ENCODE peak calls at places on chromosomes 12 and 14, in four cellular contexts. F is fibroblast of villous mesenchyme, J is kidney epithelial cell, T is mucosa of descending colon. Z is an unnamed sample.

GRCh38 chr14:60349663-60350365 is 100.8 kb downstream of the PPM1A start:
- DNase-seq in F (peak), J (peak), T (no peak), Z (peak)

GRCh38 chr14:46717211-46717610 is 65.6 kb upstream of the RPL10L start:
- DNase-seq in F (no peak), J (no peak), T (no peak), Z (no peak)

GRCh38 chr12:45517360-45517759 is 212.1 kb upstream of the ARID2 start:
- DNase-seq in F (no peak), J (no peak), T (no peak), Z (no peak)

GRCh38 chr12:65334534-65334933 is 56.1 kb downstream of the MSRB3 start:
- DNase-seq in F (peak), J (no peak), T (no peak), Z (no peak)

GRCh38 chr12:59408431-59408830 is 187.4 kb upstream of the SLC16A7 start:
- DNase-seq in F (no peak), J (no peak), T (no peak), Z (no peak)

GRCh38 chr12:56129210-56129691 is 1.2 kb downstream of the ESYT1 start:
- DNase-seq in F (peak), J (no peak), T (peak), Z (peak)

GRCh38 chr14:100575266-100575995 is 11.8 kb downstream of the BEGAIN start:
- DNase-seq in F (no peak), J (no peak), T (peak), Z (no peak)

GRCh38 chr12:96294831-96295230 is 100.7 kb downstream of the ELK3 start:
- DNase-seq in F (peak), J (no peak), T (no peak), Z (no peak)

GRCh38 chr12:41794341-41794740 is 350.3 kb downstream of the GXYLT1 start:
- DNase-seq in F (no peak), J (no peak), T (no peak), Z (no peak)

GRCh38 chr12:19779393-19780056 is 340.2 kb downstream of the AEBP2 start:
- DNase-seq in F (peak), J (no peak), T (no peak), Z (no peak)

GRCh38 chr14:35403085-35403396 is 1.5 kb downstream of the NFKBIA start:
- DNase-seq in F (no peak), J (no peak), T (no peak), Z (peak)

GRCh38 chr14:22303589-22304195 is 285.3 kb downstream of the DAD1 start:
- DNase-seq in F (peak), J (no peak), T (no peak), Z (no peak)

GRCh38 chr12:53757095-53757770 is 5.5 kb upstream of the CISTR start:
- DNase-seq in F (peak), J (no peak), T (peak), Z (peak)

GRCh38 chr12:113702796-113703195 is 231.1 kb upstream of the LHX5 start:
- DNase-seq in F (no peak), J (no peak), T (no peak), Z (no peak)

GRCh38 chr14:94665121-94665520 is 52.9 kb downstream of the SERPINA3 start:
- DNase-seq in F (peak), J (no peak), T (no peak), Z (no peak)

GRCh38 chr12:80056845-80057244 is 42.5 kb upstream of the OTOGL start:
- DNase-seq in F (no peak), J (no peak), T (no peak), Z (no peak)

GRCh38 chr14:72739446-72740405 is 154.2 kb downstream of the DPF3 start:
- DNase-seq in F (no peak), J (no peak), T (no peak), Z (no peak)

GRCh38 chr12:109656681-109657262 is 56.9 kb upstream of the FAM222A start:
- DNase-seq in F (no peak), J (no peak), T (no peak), Z (no peak)

GRCh38 chr12:116141110-116141832 is 136.2 kb downstream of the MED13L start:
- DNase-seq in F (no peak), J (no peak), T (no peak), Z (no peak)
- TF ChIP-seq CTCF in F (peak), J (no peak), T (no peak), Z (peak)

DNA sequence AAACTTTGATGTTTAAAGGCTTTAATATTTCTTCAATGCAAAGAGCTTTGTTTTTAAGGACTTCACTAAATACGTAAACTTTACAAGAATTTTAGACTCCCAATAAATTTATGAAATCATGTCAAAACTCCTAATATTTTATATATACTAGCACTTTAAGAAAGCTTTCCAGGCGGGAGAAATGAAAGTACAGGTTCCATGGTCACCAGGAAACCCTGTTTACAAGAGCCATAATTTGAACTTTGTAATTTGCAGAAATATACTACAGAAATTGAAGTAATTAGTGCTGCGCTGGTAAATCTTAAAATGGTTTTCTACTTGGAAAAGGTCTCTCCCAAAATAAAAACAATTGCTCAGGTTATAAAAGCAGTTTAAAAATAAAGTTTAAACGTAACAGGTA is 8.8 kb downstream of the CCDC92 start:
- DNase-seq in F (no peak), J (no peak), T (no peak), Z (no peak)
- TF ChIP-seq CTCF in F (no peak), J (no peak), T (no peak), Z (no peak)

DNA sequence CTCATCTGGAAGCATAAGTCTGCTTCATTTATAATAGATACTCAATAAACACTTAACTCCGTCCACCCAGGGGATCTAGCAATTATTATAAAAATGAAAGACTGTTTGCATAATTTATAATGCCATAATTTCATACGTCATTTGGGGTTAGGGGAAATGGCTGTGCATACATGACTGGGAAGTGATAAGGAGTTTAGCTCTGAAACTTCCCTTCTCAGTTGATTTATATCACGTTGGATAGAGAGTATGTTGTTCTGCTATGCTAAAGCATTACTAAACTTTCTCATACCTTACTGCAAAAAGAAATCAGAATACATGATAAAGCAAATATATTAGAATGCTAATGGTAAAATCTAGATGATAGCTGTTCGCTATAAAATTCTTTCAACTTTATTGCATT is 90.4 kb upstream of the DYNC1H1 start:
- DNase-seq in F (no peak), J (no peak), T (no peak), Z (no peak)
- TF ChIP-seq CTCF in F (no peak), J (no peak), T (no peak), Z (no peak)

GRCh38 chr12:57765698-57766463 is 997 bp downstream of the CYP27B1 start:
- DNase-seq in F (no peak), J (no peak), T (no peak), Z (no peak)
- TF ChIP-seq CTCF in F (no peak), J (no peak), T (no peak), Z (no peak)

GRCh38 chr14:56284641-56285040 is 166.4 kb downstream of the PELI2 start:
- DNase-seq in F (peak), J (no peak), T (no peak), Z (no peak)

GRCh38 chr14:56282179-56282578 is 164.0 kb downstream of the PELI2 start:
- DNase-seq in F (no peak), J (no peak), T (no peak), Z (no peak)

GRCh38 chr14:56278383-56278782 is 160.2 kb downstream of the PELI2 start:
- DNase-seq in F (no peak), J (no peak), T (no peak), Z (no peak)

GRCh38 chr14:56280843-56281242 is 162.6 kb downstream of the PELI2 start:
- DNase-seq in F (no peak), J (no peak), T (no peak), Z (no peak)
- TF ChIP-seq CTCF in F (peak), J (no peak), T (no peak), Z (no peak)

Z was measured in activated CD8-positive, alpha-beta T cell treated with anti-CD3 and anti-CD28 coated beads for 36 hours.